ENCODE peak calls at places on chromosomes 1 and 21, in five cellular contexts. V is kidney epithelial cell, F is heart left ventricle, R is MM.1S, D is hippocampal formation. H is an unnamed sample.

GRCh38 chr1:61174060-61174788 is 91.9 kb downstream of the NFIA start:
- DNase-seq in V (no peak), F (no peak), R (peak), D (no peak), H (no peak)

GRCh38 chr1:171061425-171062143 is 29.1 kb upstream of the FMO3 start:
- DNase-seq in V (no peak), F (no peak), R (no peak), D (no peak), H (no peak)

GRCh38 chr1:174572771-174573170 is 125.0 kb downstream of the GPR52 start:
- DNase-seq in V (no peak), F (no peak), R (no peak), D (no peak), H (no peak)

GRCh38 chr1:100358210-100358609 is 5.9 kb downstream of the CDC14A start:
- DNase-seq in V (no peak), F (no peak), R (no peak), D (no peak), H (no peak)

GRCh38 chr1:89221341-89221740 is 22.6 kb upstream of the GBP4 start:
- DNase-seq in V (no peak), F (no peak), R (no peak), D (no peak), H (no peak)

GRCh38 chr21:34950980-34951379 is 98.1 kb downstream of the RUNX1 start:
- DNase-seq in V (no peak), F (no peak), R (no peak), D (no peak), H (no peak)

GRCh38 chr1:27435566-27436203 is 43.3 kb downstream of the GPR3 start:
- DNase-seq in V (no peak), F (no peak), R (peak), D (peak), H (peak)

GRCh38 chr1:212452323-212453155 is 19.8 kb downstream of the NENF start:
- DNase-seq in V (no peak), F (peak), R (no peak), D (peak), H (no peak)

GRCh38 chr1:25022361-25023189 is 92.5 kb upstream of the RUNX3 start:
- DNase-seq in V (peak), F (peak), R (peak), D (peak), H (peak)

GRCh38 chr1:164440222-164440621 is 118.8 kb upstream of the PBX1 start:
- DNase-seq in V (no peak), F (peak), R (peak), D (peak), H (no peak)

GRCh38 chr21:41583274-41583790 is 75.4 kb upstream of the TMPRSS2 start:
- DNase-seq in V (no peak), F (no peak), R (no peak), D (no peak), H (no peak)

GRCh38 chr1:116380499-116381316 is 7.7 kb downstream of the ATP1A1 start:
- DNase-seq in V (no peak), F (no peak), R (no peak), D (no peak), H (no peak)

GRCh38 chr1:1758059-1758621 is 20.1 kb downstream of the NADK start:
- DNase-seq in V (no peak), F (no peak), R (no peak), D (no peak), H (no peak)

GRCh38 chr21:37425684-37426083 is 59.1 kb downstream of the DYRK1A start:
- DNase-seq in V (no peak), F (no peak), R (no peak), D (no peak), H (no peak)

H was measured in C1 segment of cervical spinal cord.